ENCODE peak calls at places on chromosomes 2 and 18, in six cellular contexts. One of them, this sample, is unnamed.
A peak's percentile ranks its signal among the peaks of the same experiment; 100 is the strongest.

GRCh38 chr2:44237221-44237620 is 38.1 kb upstream of the SLC3A1 start:
- DNase-seq in midbrain: no peak
- DNase-seq in H9: no peak
- DNase-seq in T1000: no peak
- DNase-seq in T47D: no peak
- DNase-seq in DMS153: peak; percentile 4
- DNase-seq in this sample: no peak

GRCh38 chr2:236541008-236541562 is 28.5 kb upstream of the ACKR3 start:
- DNase-seq in H9: no peak
- DNase-seq in midbrain: no peak
- DNase-seq in DMS153: no peak
- DNase-seq in T47D: no peak
- DNase-seq in T1000: no peak
- DNase-seq in this sample: no peak

GRCh38 chr2:40244251-40245010 is 207.5 kb downstream of the SLC8A1 start:
- DNase-seq in H9: peak; percentile 80
- DNase-seq in T1000: no peak
- DNase-seq in DMS153: peak; percentile 53
- DNase-seq in T47D: peak; percentile 55
- DNase-seq in midbrain: peak; percentile 13
- DNase-seq in this sample: peak; percentile 40

GRCh38 chr2:217650229-217650628 is 352.6 kb downstream of the TNS1 start:
- DNase-seq in T1000: no peak
- DNase-seq in H9: peak; percentile 35
- DNase-seq in midbrain: no peak
- DNase-seq in T47D: peak; percentile 84
- DNase-seq in DMS153: no peak
- DNase-seq in this sample: no peak

GRCh38 chr18:50162486-50163304 is 32.3 kb downstream of the MYO5B start:
- DNase-seq in T47D: peak; percentile 20
- DNase-seq in T1000: no peak
- DNase-seq in H9: no peak
- DNase-seq in midbrain: no peak
- DNase-seq in DMS153: no peak
- DNase-seq in this sample: no peak

GRCh38 chr18:32440478-32440877 is 30.2 kb downstream of the GAREM1 start:
- DNase-seq in T47D: no peak
- DNase-seq in DMS153: no peak
- DNase-seq in T1000: no peak
- DNase-seq in H9: no peak
- DNase-seq in midbrain: no peak
- DNase-seq in this sample: no peak

GRCh38 chr2:234290671-234291070 is 206.2 kb downstream of the ARL4C start:
- DNase-seq in DMS153: no peak
- DNase-seq in T47D: no peak
- DNase-seq in T1000: no peak
- DNase-seq in midbrain: no peak
- DNase-seq in H9: no peak
- DNase-seq in this sample: no peak

GRCh38 chr2:157336137-157336721 is 10.6 kb upstream of the ERMN start:
- DNase-seq in midbrain: peak; percentile 82
- DNase-seq in T1000: no peak
- DNase-seq in H9: peak; percentile 28
- DNase-seq in DMS153: no peak
- DNase-seq in T47D: peak; percentile 56
- DNase-seq in this sample: no peak

GRCh38 chr2:23722255-23722654 is 204.7 kb downstream of the ATAD2B start:
- DNase-seq in T1000: no peak
- DNase-seq in H9: no peak
- DNase-seq in midbrain: no peak
- DNase-seq in DMS153: no peak
- DNase-seq in T47D: no peak
- DNase-seq in this sample: no peak

GRCh38 chr18:36638224-36638623 is 190.6 kb downstream of the TPGS2 start:
- DNase-seq in DMS153: no peak
- DNase-seq in T47D: no peak
- DNase-seq in H9: no peak
- DNase-seq in T1000: no peak
- DNase-seq in midbrain: no peak
- DNase-seq in this sample: no peak

GRCh38 chr2:210611466-210611865 is 55.1 kb downstream of the CPS1 start:
- DNase-seq in midbrain: no peak
- DNase-seq in DMS153: no peak
- DNase-seq in T1000: no peak
- DNase-seq in H9: no peak
- DNase-seq in T47D: no peak
- DNase-seq in this sample: no peak

GRCh38 chr2:160694221-160694620 is 200.6 kb upstream of the RBMS1 start:
- DNase-seq in T1000: no peak
- DNase-seq in DMS153: no peak
- DNase-seq in T47D: no peak
- DNase-seq in midbrain: no peak
- DNase-seq in H9: no peak
- DNase-seq in this sample: no peak

GRCh38 chr2:197883354-197884032 is 79.1 kb downstream of the PLCL1 start:
- DNase-seq in H9: no peak
- DNase-seq in DMS153: no peak
- DNase-seq in T1000: no peak
- DNase-seq in T47D: no peak
- DNase-seq in midbrain: no peak
- DNase-seq in this sample: no peak

GRCh38 chr2:187194049-187194448 is 254.0 kb downstream of the CALCRL start:
- DNase-seq in H9: no peak
- DNase-seq in T1000: no peak
- DNase-seq in midbrain: no peak
- DNase-seq in T47D: no peak
- DNase-seq in DMS153: no peak
- DNase-seq in this sample: no peak

GRCh38 chr2:112159454-112159921 is 21.3 kb downstream of the FBLN7 start:
- DNase-seq in midbrain: no peak
- DNase-seq in T1000: no peak
- DNase-seq in DMS153: no peak
- DNase-seq in H9: no peak
- DNase-seq in T47D: no peak
- DNase-seq in this sample: no peak

GRCh38 chr2:205766765-205767359 is 84.6 kb downstream of the NRP2 start:
- DNase-seq in T1000: peak; percentile 18
- DNase-seq in T47D: peak; percentile 54
- DNase-seq in midbrain: peak; percentile 59
- DNase-seq in DMS153: peak; percentile 53
- DNase-seq in H9: peak; percentile 59
- DNase-seq in this sample: peak; percentile 29

GRCh38 chr2:112728029-112728362 is 7.2 kb downstream of the NT5DC4 start:
- DNase-seq in T47D: no peak
- DNase-seq in midbrain: no peak
- DNase-seq in T1000: no peak
- DNase-seq in DMS153: no peak
- DNase-seq in H9: no peak
- DNase-seq in this sample: no peak

GRCh38 chr2:26086155-26086634 is 52.3 kb downstream of the RAB10 start:
- DNase-seq in T47D: no peak
- DNase-seq in DMS153: no peak
- DNase-seq in T1000: no peak
- DNase-seq in midbrain: no peak
- DNase-seq in H9: no peak
- DNase-seq in this sample: no peak

GRCh38 chr2:109448946-109449788 is 164.6 kb downstream of the SEPTIN10 start:
- DNase-seq in DMS153: no peak
- DNase-seq in H9: no peak
- DNase-seq in midbrain: no peak
- DNase-seq in T1000: no peak
- DNase-seq in T47D: peak; percentile 84
- DNase-seq in this sample: no peak

GRCh38 chr2:152251811-152252210 is 76.2 kb upstream of the STAM2 start:
- DNase-seq in midbrain: no peak
- DNase-seq in DMS153: no peak
- DNase-seq in T47D: no peak
- DNase-seq in T1000: no peak
- DNase-seq in H9: no peak
- DNase-seq in this sample: no peak

GRCh38 chr2:84636080-84636971 is 120.0 kb downstream of the DNAH6 start:
- DNase-seq in H9: no peak
- DNase-seq in T47D: no peak
- DNase-seq in midbrain: no peak
- DNase-seq in T1000: no peak
- DNase-seq in DMS153: no peak
- DNase-seq in this sample: no peak

GRCh38 chr2:127197475-127198385 is 22.4 kb downstream of the CYP27C1 start:
- DNase-seq in T47D: peak; percentile 69
- DNase-seq in DMS153: peak; percentile 47
- DNase-seq in T1000: no peak
- DNase-seq in midbrain: no peak
- DNase-seq in H9: peak; percentile 81
- DNase-seq in this sample: no peak

GRCh38 chr2:215052404-215052803 is 86.0 kb downstream of the ABCA12 start:
- DNase-seq in H9: no peak
- DNase-seq in midbrain: no peak
- DNase-seq in T1000: no peak
- DNase-seq in T47D: no peak
- DNase-seq in DMS153: no peak
- DNase-seq in this sample: no peak

GRCh38 chr2:118654945-118655344 is 192.5 kb downstream of the EN1 start:
- DNase-seq in H9: no peak
- DNase-seq in T47D: no peak
- DNase-seq in midbrain: no peak
- DNase-seq in T1000: no peak
- DNase-seq in DMS153: no peak
- DNase-seq in this sample: no peak

GRCh38 chr2:9982248-9982647 is 30.8 kb downstream of the GRHL1 start:
- DNase-seq in T47D: no peak
- DNase-seq in H9: no peak
- DNase-seq in midbrain: no peak
- DNase-seq in DMS153: no peak
- DNase-seq in T1000: no peak
- DNase-seq in this sample: no peak

GRCh38 chr18:77733292-77733903 is 483.8 kb downstream of the GALR1 start:
- DNase-seq in T47D: no peak
- DNase-seq in midbrain: no peak
- DNase-seq in H9: peak; percentile 74
- DNase-seq in T1000: no peak
- DNase-seq in DMS153: no peak
- DNase-seq in this sample: no peak

GRCh38 chr18:61360440-61361383 is 27.5 kb downstream of the CDH20 start:
- DNase-seq in midbrain: no peak
- DNase-seq in T47D: no peak
- DNase-seq in T1000: no peak
- DNase-seq in H9: no peak
- DNase-seq in DMS153: no peak
- DNase-seq in this sample: no peak